ENCODE peak calls at places on chromosomes 7 and 10, in four cellular contexts. G, F, U and D are unnamed samples.

GRCh38 chr10:123496996-123497660 is 169.0 kb upstream of the GPR26 start:
- DNase-seq in G (no peak), F (no peak), U (no peak), D (no peak)

GRCh38 chr10:71761105-71761511 is 12.2 kb downstream of the VSIR start:
- DNase-seq in G (no peak), F (no peak), U (no peak), D (no peak)

GRCh38 chr10:14296081-14296709 is 34.5 kb downstream of the FRMD4A start:
- DNase-seq in G (no peak), F (no peak), U (no peak), D (no peak)

GRCh38 chr10:78623577-78624215 is 445.1 kb upstream of the ZMIZ1 start:
- DNase-seq in G (no peak), F (peak), U (no peak), D (no peak)

GRCh38 chr7:88628363-88629085 is 131.0 kb upstream of the ZNF804B start:
- DNase-seq in G (no peak), F (no peak), U (peak), D (no peak)

GRCh38 chr7:95199779-95200558 is 124.4 kb downstream of the PON1 start:
- DNase-seq in G (peak), F (peak), U (no peak), D (peak)

GRCh38 chr10:29343607-29344038 is 54.8 kb downstream of the LYZL1 start:
- DNase-seq in G (no peak), F (no peak), U (no peak), D (no peak)

GRCh38 chr7:36202347-36202896 is 49.4 kb downstream of the EEPD1 start:
- DNase-seq in G (no peak), F (no peak), U (no peak), D (no peak)

GRCh38 chr7:36949711-36950600 is 225.7 kb upstream of the AOAH start:
- DNase-seq in G (no peak), F (peak), U (no peak), D (no peak)

GRCh38 chr10:3889961-3890522 is 105.0 kb upstream of the KLF6 start:
- DNase-seq in G (no peak), F (peak), U (no peak), D (no peak)

GRCh38 chr7:135653285-135654080 is 8.8 kb upstream of the STMP1 start:
- DNase-seq in G (peak), F (no peak), U (no peak), D (no peak)

GRCh38 chr7:127824682-127825081 is 172.7 kb downstream of the SND1 start:
- DNase-seq in G (no peak), F (peak), U (no peak), D (no peak)

GRCh38 chr7:46153951-46154787 is 233.1 kb upstream of the IGFBP3 start:
- DNase-seq in G (no peak), F (peak), U (peak), D (no peak)

GRCh38 chr7:95976369-95976768 is 204.0 kb downstream of the DYNC1I1 start:
- DNase-seq in G (no peak), F (no peak), U (no peak), D (no peak)

GRCh38 chr7:74525881-74526280 is 72.2 kb downstream of the GTF2IRD1 start:
- DNase-seq in G (no peak), F (no peak), U (no peak), D (no peak)

GRCh38 chr7:91046322-91047088 is 217.7 kb upstream of the FZD1 start:
- DNase-seq in G (no peak), F (no peak), U (no peak), D (no peak)

GRCh38 chr10:43453266-43453831 is 16.4 kb downstream of the ZNF487 start:
- DNase-seq in G (no peak), F (no peak), U (no peak), D (no peak)

GRCh38 chr7:37149019-37149814 is 299.4 kb downstream of the ELMO1 start:
- DNase-seq in G (no peak), F (no peak), U (no peak), D (no peak)

GRCh38 chr10:51960494-51960895 is 261.1 kb upstream of the CSTF2T start:
- DNase-seq in G (peak), F (peak), U (no peak), D (peak)

GRCh38 chr7:375901-376305 is 85.9 kb downstream of the FOXL3 start:
- DNase-seq in G (no peak), F (no peak), U (no peak), D (no peak)

GRCh38 chr7:38232475-38233366 is 40.7 kb downstream of the TARP start:
- DNase-seq in G (no peak), F (no peak), U (peak), D (no peak)

GRCh38 chr10:122149138-122149606 is 121.9 kb upstream of the BTBD16 start:
- DNase-seq in G (no peak), F (no peak), U (no peak), D (no peak)

GRCh38 chr10:14625210-14625621 is 149.5 kb downstream of the FAM107B start:
- DNase-seq in G (no peak), F (no peak), U (no peak), D (no peak)

GRCh38 chr7:16803881-16804673 is 722 bp downstream of the AGR2 start:
- DNase-seq in G (no peak), F (peak), U (no peak), D (no peak)

GRCh38 chr7:129923709-129924108 is 29.1 kb downstream of the UBE2H start:
- DNase-seq in G (no peak), F (no peak), U (peak), D (no peak)

GRCh38 chr10:60896033-60896432 is 48.0 kb downstream of the RHOBTB1 start:
- DNase-seq in G (no peak), F (no peak), U (no peak), D (no peak)

GRCh38 chr7:92503767-92504166 is 24.6 kb downstream of the PEX1 start:
- DNase-seq in G (no peak), F (no peak), U (no peak), D (no peak)

GRCh38 chr7:92609921-92610518 is 19.8 kb upstream of the FAM133B start:
- DNase-seq in G (no peak), F (no peak), U (no peak), D (no peak)

GRCh38 chr10:123270806-123271205 is 116.6 kb downstream of the BUB3 start:
- DNase-seq in G (no peak), F (no peak), U (no peak), D (no peak)

GRCh38 chr7:16504019-16504418 is 22.6 kb upstream of the LRRC72 start:
- DNase-seq in G (no peak), F (no peak), U (no peak), D (no peak)

GRCh38 chr7:21922605-21923004 is 23.1 kb downstream of the CDCA7L start:
- DNase-seq in G (no peak), F (no peak), U (no peak), D (no peak)

GRCh38 chr7:124856299-124856888 is 73.2 kb downstream of the POT1 start:
- DNase-seq in G (peak), F (peak), U (no peak), D (peak)

GRCh38 chr7:27433581-27433980 is 191.0 kb downstream of the EVX1 start:
- DNase-seq in G (no peak), F (no peak), U (no peak), D (no peak)

GRCh38 chr7:108454317-108454673 is 1.9 kb downstream of the NRCAM start:
- DNase-seq in G (no peak), F (no peak), U (no peak), D (no peak)
- TF ChIP-seq BHLHE40 in G (no peak), F (no peak), U (no peak), D (no peak)

GRCh38 chr10:106086391-106086790 is 1078.1 kb downstream of the SORCS1 start:
- DNase-seq in G (no peak), F (no peak), U (no peak), D (no peak)

DNA sequence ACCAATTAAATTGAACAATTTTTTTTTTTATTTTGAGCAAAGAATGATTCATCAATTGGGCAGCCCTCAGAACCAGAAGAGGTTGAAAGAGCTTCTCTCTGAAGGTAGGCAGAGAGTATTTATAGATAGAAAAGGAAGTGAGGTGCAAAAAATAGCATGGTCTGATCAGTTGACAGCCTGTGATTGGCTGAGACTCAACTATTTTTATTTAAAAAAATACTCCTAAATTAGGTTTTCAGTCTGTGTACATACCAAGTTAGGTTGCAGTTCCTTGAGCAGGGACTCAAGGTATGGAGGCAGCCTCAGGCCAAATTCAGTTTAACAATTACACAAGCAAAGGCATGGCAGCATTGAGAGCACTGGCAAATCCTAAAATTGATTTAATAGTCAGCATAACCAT is 1074.7 kb downstream of the SORCS1 start:
- DNase-seq in G (no peak), F (no peak), U (no peak), D (no peak)
- TF ChIP-seq SP1 in G (no peak), F (no peak), U (no peak), D (no peak)

GRCh38 chr7:55271069-55271468 is 94.1 kb upstream of the LANCL2 start:
- DNase-seq in G (no peak), F (no peak), U (no peak), D (no peak)
- TF ChIP-seq BHLHE40 in G (no peak), F (no peak), U (no peak), D (no peak)

GRCh38 chr7:156842740-156843140 is 50.2 kb downstream of the LMBR1 start:
- DNase-seq in G (peak), F (no peak), U (no peak), D (no peak)
- TF ChIP-seq SP1 in G (no peak), F (no peak), U (no peak), D (no peak)

GRCh38 chr7:4211261-4211660 is 470.8 kb upstream of the FOXK1 start:
- DNase-seq in G (no peak), F (no peak), U (no peak), D (no peak)
- TF ChIP-seq BHLHE40 in G (no peak), F (no peak), U (no peak), D (no peak)

DNA sequence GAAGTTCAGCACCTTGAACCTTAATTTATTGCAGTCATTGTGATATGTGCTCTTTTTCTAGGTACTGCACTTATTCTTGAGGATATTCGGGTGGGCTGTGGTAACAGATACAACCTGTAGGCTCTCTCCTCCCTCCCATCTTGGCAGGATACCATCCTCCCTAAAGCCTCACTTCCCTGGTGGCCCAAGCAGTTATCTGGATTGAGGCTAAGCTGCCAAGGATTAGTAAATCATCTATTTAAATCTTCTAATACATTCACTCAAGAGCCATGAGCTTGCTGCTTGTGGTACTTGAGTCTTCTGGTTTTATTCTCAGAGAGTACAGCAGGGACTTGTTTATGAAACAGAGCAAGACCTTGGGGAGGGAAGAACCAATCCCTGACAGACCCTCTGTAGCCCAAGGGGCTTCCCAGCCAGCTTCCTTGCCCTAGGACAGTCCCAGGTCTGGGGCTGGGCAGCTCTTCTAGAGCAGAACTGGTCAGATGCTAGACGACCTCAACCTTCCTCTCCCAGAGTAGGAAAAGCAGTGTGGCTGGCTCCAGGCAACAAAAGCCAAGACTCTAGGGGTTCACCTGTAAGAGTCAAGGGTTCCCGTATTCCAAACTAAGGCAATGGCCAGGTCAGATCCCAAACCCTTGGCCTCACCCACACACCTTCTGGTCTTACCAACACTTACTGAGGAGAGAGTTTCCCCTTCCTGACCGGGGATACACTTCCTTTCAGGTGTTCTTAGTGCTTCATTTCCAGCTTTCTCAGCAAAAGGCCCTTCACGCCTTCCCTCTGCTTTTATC is 21.3 kb downstream of the WNT8B start:
- DNase-seq in G (no peak), F (no peak), U (no peak), D (no peak)
- TF ChIP-seq SP1 in G (no peak), F (no peak), U (no peak), D (no peak)

GRCh38 chr7:2197436-2198155 is 35.1 kb downstream of the MAD1L1 start:
- DNase-seq in G (no peak), F (no peak), U (no peak), D (no peak)
- TF ChIP-seq BHLHE40 in G (no peak), F (no peak), U (no peak), D (no peak)

GRCh38 chr7:69659964-69660363 is 61.7 kb downstream of the AUTS2 start:
- DNase-seq in G (no peak), F (no peak), U (no peak), D (no peak)
- TF ChIP-seq SP1 in G (no peak), F (no peak), U (no peak), D (no peak)